ENCODE peak calls at places on chromosomes 13 and 19, in six cellular contexts. One of them, this sample, is unnamed.

GRCh38 chr19:34475026-34475974 is 6.3 kb upstream of the WTIP start:
- DNase-seq in HCT116: no peak
- DNase-seq in HepG2: no peak
- DNase-seq in NT2/D1: no peak
- DNase-seq in SK-N-SH: no peak
- DNase-seq in GM12878: no peak
- DNase-seq in this sample: no peak

GRCh38 chr13:39105110-39105509 is 66.9 kb downstream of the NHLRC3 start:
- DNase-seq in HCT116: no peak
- DNase-seq in HepG2: no peak
- DNase-seq in NT2/D1: no peak
- DNase-seq in SK-N-SH: peak
- DNase-seq in GM12878: no peak
- DNase-seq in this sample: no peak

GRCh38 chr19:50795665-50796073 is 5.5 kb downstream of the ACP4 start:
- DNase-seq in HCT116: no peak
- DNase-seq in HepG2: no peak
- DNase-seq in NT2/D1: no peak
- DNase-seq in SK-N-SH: no peak
- DNase-seq in GM12878: no peak
- DNase-seq in this sample: no peak

GRCh38 chr13:31044658-31045620 is 112.5 kb downstream of the TEX26 start:
- DNase-seq in HCT116: peak
- DNase-seq in HepG2: no peak
- DNase-seq in NT2/D1: no peak
- DNase-seq in SK-N-SH: no peak
- DNase-seq in GM12878: peak
- DNase-seq in this sample: no peak

GRCh38 chr13:82917984-82918383 is 964.3 kb downstream of the SLITRK1 start:
- DNase-seq in HCT116: no peak
- DNase-seq in HepG2: no peak
- DNase-seq in NT2/D1: no peak
- DNase-seq in SK-N-SH: no peak
- DNase-seq in GM12878: no peak
- DNase-seq in this sample: no peak

GRCh38 chr13:59494560-59494970 is 669.2 kb downstream of the DIAPH3 start:
- DNase-seq in HCT116: no peak
- DNase-seq in HepG2: no peak
- DNase-seq in NT2/D1: no peak
- DNase-seq in SK-N-SH: no peak
- DNase-seq in GM12878: no peak
- DNase-seq in this sample: no peak

GRCh38 chr13:40665754-40666057 is 735 bp downstream of the FOXO1 start:
- DNase-seq in HCT116: no peak
- DNase-seq in HepG2: no peak
- DNase-seq in NT2/D1: no peak
- DNase-seq in SK-N-SH: peak
- DNase-seq in GM12878: no peak
- DNase-seq in this sample: no peak

GRCh38 chr19:38433268-38433733 is at the start of gene RYR1:
- DNase-seq in HCT116: peak
- DNase-seq in HepG2: no peak
- DNase-seq in NT2/D1: no peak
- DNase-seq in SK-N-SH: peak
- DNase-seq in GM12878: no peak
- DNase-seq in this sample: no peak

GRCh38 chr13:47890146-47890814 is 110.8 kb downstream of the SUCLA2 start:
- DNase-seq in HCT116: no peak
- DNase-seq in HepG2: no peak
- DNase-seq in NT2/D1: no peak
- DNase-seq in SK-N-SH: no peak
- DNase-seq in GM12878: no peak
- DNase-seq in this sample: no peak

GRCh38 chr13:26721251-26721939 is 39.2 kb downstream of the GPR12 start:
- DNase-seq in HCT116: no peak
- DNase-seq in HepG2: no peak
- DNase-seq in NT2/D1: no peak
- DNase-seq in SK-N-SH: no peak
- DNase-seq in GM12878: no peak
- DNase-seq in this sample: no peak

GRCh38 chr13:94710881-94711560 is 1.3 kb downstream of the SOX21 start:
- DNase-seq in HCT116: no peak
- DNase-seq in HepG2: no peak
- DNase-seq in NT2/D1: no peak
- DNase-seq in SK-N-SH: peak
- DNase-seq in GM12878: no peak
- DNase-seq in this sample: no peak

GRCh38 chr19:30148039-30148438 is 206.0 kb downstream of the URI1 start:
- DNase-seq in HCT116: no peak
- DNase-seq in HepG2: peak
- DNase-seq in NT2/D1: no peak
- DNase-seq in SK-N-SH: no peak
- DNase-seq in GM12878: no peak
- DNase-seq in this sample: no peak

GRCh38 chr19:5580116-5580515 is 12.4 kb upstream of the TINCR start:
- DNase-seq in HCT116: no peak
- DNase-seq in HepG2: no peak
- DNase-seq in NT2/D1: no peak
- DNase-seq in SK-N-SH: no peak
- DNase-seq in GM12878: no peak
- DNase-seq in this sample: no peak

GRCh38 chr19:53808710-53809125 is 15.4 kb downstream of the NLRP12 start:
- DNase-seq in HCT116: peak
- DNase-seq in HepG2: peak
- DNase-seq in NT2/D1: peak
- DNase-seq in SK-N-SH: peak
- DNase-seq in GM12878: no peak
- DNase-seq in this sample: no peak

GRCh38 chr19:30228113-30228725 is 144.0 kb upstream of the ZNF536 start:
- DNase-seq in HCT116: no peak
- DNase-seq in HepG2: no peak
- DNase-seq in NT2/D1: no peak
- DNase-seq in SK-N-SH: peak
- DNase-seq in GM12878: no peak
- DNase-seq in this sample: no peak

DNA sequence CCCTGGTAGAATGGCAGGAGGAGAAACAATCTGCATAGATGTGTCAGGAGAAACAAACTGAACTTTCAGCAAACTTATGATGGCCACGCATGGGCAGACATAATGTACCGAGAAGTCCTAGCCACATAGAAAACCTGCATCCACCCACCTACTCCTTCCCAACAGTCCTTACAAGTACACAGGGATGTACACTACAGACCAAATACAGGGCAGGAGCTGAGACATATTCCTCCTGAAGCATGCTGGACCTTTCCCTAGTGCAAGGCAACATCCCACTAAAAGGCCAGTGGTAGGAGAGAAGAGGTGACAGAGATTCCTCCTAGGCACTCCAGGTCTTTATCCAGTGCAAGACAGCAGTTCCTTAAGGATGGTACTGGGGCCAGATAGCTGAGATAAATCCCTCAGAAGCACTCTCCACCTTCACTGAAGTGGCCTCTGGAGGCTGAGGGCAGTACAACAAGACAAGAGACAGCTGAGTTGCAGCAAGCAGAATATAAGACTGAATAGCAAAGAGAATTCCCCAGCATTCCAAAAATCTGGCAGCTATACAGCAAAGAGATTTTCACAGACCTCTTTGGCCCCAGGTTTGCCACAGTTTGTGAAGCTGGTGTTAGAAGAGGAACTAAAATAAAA is 18.3 kb downstream of the VWA8 start:
- DNase-seq in HCT116: no peak
- DNase-seq in HepG2: no peak
- DNase-seq in NT2/D1: peak
- DNase-seq in SK-N-SH: no peak
- DNase-seq in GM12878: no peak
- DNase-seq in this sample: no peak
- TF ChIP-seq YY1 in HCT116: no peak
- TF ChIP-seq YY1 in HepG2: no peak
- TF ChIP-seq YY1 in NT2/D1: no peak
- TF ChIP-seq YY1 in SK-N-SH: no peak
- TF ChIP-seq YY1 in GM12878: no peak
- TF ChIP-seq YY1 in this sample: no peak

GRCh38 chr13:110363009-110363408 is 55.9 kb downstream of the COL4A2 start:
- DNase-seq in HCT116: peak
- DNase-seq in HepG2: no peak
- DNase-seq in NT2/D1: no peak
- DNase-seq in SK-N-SH: no peak
- DNase-seq in GM12878: no peak
- DNase-seq in this sample: peak

GRCh38 chr13:110364081-110364480 is 57.0 kb downstream of the COL4A2 start:
- DNase-seq in HCT116: no peak
- DNase-seq in HepG2: no peak
- DNase-seq in NT2/D1: no peak
- DNase-seq in SK-N-SH: no peak
- DNase-seq in GM12878: no peak
- DNase-seq in this sample: no peak

GRCh38 chr13:110360598-110360997 is 53.5 kb downstream of the COL4A2 start:
- DNase-seq in HCT116: no peak
- DNase-seq in HepG2: no peak
- DNase-seq in NT2/D1: no peak
- DNase-seq in SK-N-SH: no peak
- DNase-seq in GM12878: no peak
- DNase-seq in this sample: no peak

GRCh38 chr13:110359840-110360301 is 52.8 kb downstream of the COL4A2 start:
- DNase-seq in HCT116: no peak
- DNase-seq in HepG2: no peak
- DNase-seq in NT2/D1: no peak
- DNase-seq in SK-N-SH: no peak
- DNase-seq in GM12878: no peak
- DNase-seq in this sample: no peak

GRCh38 chr13:110361365-110361911 is 54.4 kb downstream of the COL4A2 start:
- DNase-seq in HCT116: no peak
- DNase-seq in HepG2: no peak
- DNase-seq in NT2/D1: no peak
- DNase-seq in SK-N-SH: no peak
- DNase-seq in GM12878: no peak
- DNase-seq in this sample: no peak
- TF ChIP-seq YY1 in HCT116: no peak
- TF ChIP-seq YY1 in HepG2: no peak
- TF ChIP-seq YY1 in NT2/D1: no peak
- TF ChIP-seq YY1 in SK-N-SH: no peak
- TF ChIP-seq YY1 in GM12878: no peak
- TF ChIP-seq YY1 in this sample: no peak

DNA sequence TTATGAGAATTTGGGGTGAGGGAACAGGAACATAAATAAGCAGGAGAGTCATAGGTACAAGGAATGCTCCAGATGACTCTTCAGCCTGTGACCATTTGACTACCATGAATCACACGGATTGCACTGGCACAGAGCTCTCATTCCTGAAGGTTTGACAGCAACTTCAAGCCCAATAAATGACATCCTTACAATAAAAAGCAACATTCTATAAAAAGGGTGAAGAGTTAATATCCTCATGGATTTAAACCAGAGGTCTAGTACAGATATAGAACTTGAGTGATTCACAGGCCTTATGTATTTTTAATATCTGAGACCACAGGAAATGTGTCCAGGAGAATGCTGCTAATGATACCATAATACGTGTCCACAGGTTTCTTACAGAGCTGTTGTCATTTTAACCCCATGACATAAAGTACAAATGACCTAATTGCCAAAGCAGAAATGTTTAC is 158.1 kb downstream of the IRS2 start:
- DNase-seq in HCT116: no peak
- DNase-seq in HepG2: no peak
- DNase-seq in NT2/D1: no peak
- DNase-seq in SK-N-SH: no peak
- DNase-seq in GM12878: no peak
- DNase-seq in this sample: no peak
- TF ChIP-seq YY1 in HCT116: no peak
- TF ChIP-seq YY1 in HepG2: no peak
- TF ChIP-seq YY1 in NT2/D1: no peak
- TF ChIP-seq YY1 in SK-N-SH: no peak
- TF ChIP-seq YY1 in GM12878: no peak
- TF ChIP-seq YY1 in this sample: no peak

GRCh38 chr13:45361596-45362206 is 20.7 kb upstream of the TPT1 start:
- DNase-seq in HCT116: peak
- DNase-seq in HepG2: no peak
- DNase-seq in NT2/D1: no peak
- DNase-seq in SK-N-SH: no peak
- DNase-seq in GM12878: no peak
- DNase-seq in this sample: no peak

GRCh38 chr13:45367358-45367757 is 26.4 kb upstream of the TPT1 start:
- DNase-seq in HCT116: peak
- DNase-seq in HepG2: peak
- DNase-seq in NT2/D1: peak
- DNase-seq in SK-N-SH: no peak
- DNase-seq in GM12878: peak
- DNase-seq in this sample: peak

GRCh38 chr13:45364876-45365557 is 24.0 kb upstream of the TPT1 start:
- DNase-seq in HCT116: no peak
- DNase-seq in HepG2: no peak
- DNase-seq in NT2/D1: no peak
- DNase-seq in SK-N-SH: no peak
- DNase-seq in GM12878: no peak
- DNase-seq in this sample: no peak

GRCh38 chr13:45365558-45365885 is 24.5 kb upstream of the TPT1 start:
- DNase-seq in HCT116: no peak
- DNase-seq in HepG2: no peak
- DNase-seq in NT2/D1: no peak
- DNase-seq in SK-N-SH: no peak
- DNase-seq in GM12878: no peak
- DNase-seq in this sample: no peak

DNA sequence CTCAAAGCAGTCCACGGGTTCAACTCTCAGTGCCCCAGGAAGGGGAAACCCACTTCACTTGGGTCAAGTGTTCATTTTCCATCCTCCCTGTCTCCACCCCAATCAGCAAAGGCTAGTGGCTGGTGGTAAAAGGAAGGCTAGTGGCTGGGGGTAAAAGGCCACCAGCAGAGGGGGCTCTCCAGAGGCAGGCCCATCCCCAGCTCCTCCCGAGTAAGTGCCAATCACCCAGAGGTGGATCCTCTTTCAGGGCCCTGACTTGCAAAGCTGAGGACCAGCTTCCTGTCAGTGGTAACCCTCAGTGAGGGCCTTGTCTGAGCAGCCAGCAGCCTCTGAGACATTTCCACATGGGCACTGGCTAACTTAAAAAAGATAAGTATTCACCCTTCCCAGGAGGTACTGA is 22.0 kb upstream of the TPT1 start:
- DNase-seq in HCT116: no peak
- DNase-seq in HepG2: peak
- DNase-seq in NT2/D1: peak
- DNase-seq in SK-N-SH: no peak
- DNase-seq in GM12878: no peak
- DNase-seq in this sample: peak
- TF ChIP-seq YY1 in HCT116: no peak
- TF ChIP-seq YY1 in HepG2: no peak
- TF ChIP-seq YY1 in NT2/D1: no peak
- TF ChIP-seq YY1 in SK-N-SH: no peak
- TF ChIP-seq YY1 in GM12878: no peak
- TF ChIP-seq YY1 in this sample: no peak

GRCh38 chr19:40431698-40432097 is 5.9 kb upstream of the SERTAD1 start:
- DNase-seq in HCT116: no peak
- DNase-seq in HepG2: no peak
- DNase-seq in NT2/D1: no peak
- DNase-seq in SK-N-SH: no peak
- DNase-seq in GM12878: no peak
- DNase-seq in this sample: no peak

GRCh38 chr19:40438284-40438683 is 5.9 kb downstream of the SERTAD3 start:
- DNase-seq in HCT116: no peak
- DNase-seq in HepG2: no peak
- DNase-seq in NT2/D1: no peak
- DNase-seq in SK-N-SH: no peak
- DNase-seq in GM12878: no peak
- DNase-seq in this sample: no peak

GRCh38 chr19:40433391-40434216 is 7.8 kb upstream of the SERTAD1 start:
- DNase-seq in HCT116: no peak
- DNase-seq in HepG2: peak
- DNase-seq in NT2/D1: peak
- DNase-seq in SK-N-SH: peak
- DNase-seq in GM12878: no peak
- DNase-seq in this sample: no peak
- TF ChIP-seq YY1 in HCT116: no peak
- TF ChIP-seq YY1 in HepG2: no peak
- TF ChIP-seq YY1 in NT2/D1: no peak
- TF ChIP-seq YY1 in SK-N-SH: peak
- TF ChIP-seq YY1 in GM12878: peak
- TF ChIP-seq YY1 in this sample: peak

This sample was measured in H1.